ENCODE peak calls at places on chromosomes 13 and 19, in five cellular contexts. U is HepG2, W is NB4, O is endothelial cell of umbilical vein, N is A549. J is an unnamed sample.

GRCh38 chr13:45121421-45121820 is 1.1 kb downstream of the GTF2F2 start:
- DNase-seq in U (peak), W (peak), O (peak), N (peak), J (no peak)

GRCh38 chr19:12400618-12401502 is at the start of gene ZNF799:
- DNase-seq in U (peak), W (peak), O (peak), N (peak), J (peak)

GRCh38 chr13:84430015-84430414 is 547.7 kb upstream of the SLITRK1 start:
- DNase-seq in U (no peak), W (no peak), O (no peak), N (no peak), J (no peak)

GRCh38 chr19:16516381-16516780 is 20.2 kb downstream of the C19orf44 start:
- DNase-seq in U (no peak), W (no peak), O (no peak), N (no peak), J (no peak)

GRCh38 chr13:95300625-95301134 is 571 bp downstream of the ABCC4 start:
- DNase-seq in U (peak), W (peak), O (peak), N (peak), J (peak)

GRCh38 chr13:84609716-84610115 is 727.4 kb upstream of the SLITRK1 start:
- DNase-seq in U (no peak), W (no peak), O (no peak), N (peak), J (no peak)

GRCh38 chr19:19250196-19250801 is 22.8 kb downstream of the TM6SF2 start:
- DNase-seq in U (peak), W (no peak), O (no peak), N (no peak), J (no peak)

GRCh38 chr13:106114981-106115554 is 420.4 kb downstream of the EFNB2 start:
- DNase-seq in U (no peak), W (no peak), O (peak), N (no peak), J (no peak)

GRCh38 chr13:91362908-91363307 is 15.4 kb downstream of the MIR17HG start:
- DNase-seq in U (peak), W (no peak), O (no peak), N (no peak), J (no peak)

GRCh38 chr13:110625771-110626321 is 10.5 kb downstream of the NAXD start:
- DNase-seq in U (no peak), W (no peak), O (no peak), N (no peak), J (no peak)
- TF ChIP-seq MYC in U (no peak), W (no peak), O (no peak), N (no peak), J (no peak)

GRCh38 chr13:111893607-111894443 is 173.1 kb upstream of the SOX1 start:
- DNase-seq in U (no peak), W (no peak), O (no peak), N (no peak), J (no peak)
- TF ChIP-seq MYC in U (no peak), W (no peak), O (no peak), N (no peak), J (no peak)

DNA sequence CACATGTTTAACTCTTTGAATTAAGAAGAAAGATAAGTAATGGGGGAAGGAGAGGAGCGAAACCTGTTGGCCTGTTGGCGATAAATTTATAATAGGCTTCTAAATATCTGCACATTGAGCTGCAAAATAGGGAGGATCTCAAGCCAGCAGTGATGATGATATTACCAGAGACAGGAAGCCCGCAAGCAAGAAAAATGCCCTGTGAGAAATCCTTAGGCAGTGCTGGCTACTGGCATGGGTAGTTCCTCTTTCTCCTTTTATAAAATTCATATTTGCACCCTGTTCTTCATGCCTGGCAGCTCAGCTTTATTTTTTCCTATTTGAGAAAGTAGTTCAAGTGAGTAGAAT is 858 bp upstream of the USP12 start:
- DNase-seq in U (no peak), W (peak), O (no peak), N (peak), J (no peak)
- TF ChIP-seq MYC in U (no peak), W (no peak), O (no peak), N (no peak), J (no peak)

GRCh38 chr19:48478339-48479061 is 9.3 kb downstream of the CYTH2 start:
- DNase-seq in U (no peak), W (no peak), O (no peak), N (no peak), J (no peak)

GRCh38 chr19:48479686-48480085 is 10.5 kb downstream of the CYTH2 start:
- DNase-seq in U (no peak), W (no peak), O (no peak), N (no peak), J (no peak)

GRCh38 chr19:48481191-48481500 is 12.0 kb downstream of the CYTH2 start:
- DNase-seq in U (no peak), W (no peak), O (no peak), N (no peak), J (no peak)

GRCh38 chr19:48480476-48481190 is 11.5 kb downstream of the CYTH2 start:
- DNase-seq in U (no peak), W (peak), O (peak), N (no peak), J (no peak)

GRCh38 chr19:48480151-48480475 is 10.9 kb downstream of the CYTH2 start:
- DNase-seq in U (no peak), W (no peak), O (peak), N (no peak), J (no peak)
- TF ChIP-seq MYC in U (no peak), W (no peak), O (no peak), N (no peak), J (no peak)

GRCh38 chr19:34430738-34431625 is 2.8 kb downstream of the UBA2 start:
- DNase-seq in U (peak), W (peak), O (peak), N (peak), J (peak)
- TF ChIP-seq MYC in U (no peak), W (no peak), O (no peak), N (no peak), J (no peak)

DNA sequence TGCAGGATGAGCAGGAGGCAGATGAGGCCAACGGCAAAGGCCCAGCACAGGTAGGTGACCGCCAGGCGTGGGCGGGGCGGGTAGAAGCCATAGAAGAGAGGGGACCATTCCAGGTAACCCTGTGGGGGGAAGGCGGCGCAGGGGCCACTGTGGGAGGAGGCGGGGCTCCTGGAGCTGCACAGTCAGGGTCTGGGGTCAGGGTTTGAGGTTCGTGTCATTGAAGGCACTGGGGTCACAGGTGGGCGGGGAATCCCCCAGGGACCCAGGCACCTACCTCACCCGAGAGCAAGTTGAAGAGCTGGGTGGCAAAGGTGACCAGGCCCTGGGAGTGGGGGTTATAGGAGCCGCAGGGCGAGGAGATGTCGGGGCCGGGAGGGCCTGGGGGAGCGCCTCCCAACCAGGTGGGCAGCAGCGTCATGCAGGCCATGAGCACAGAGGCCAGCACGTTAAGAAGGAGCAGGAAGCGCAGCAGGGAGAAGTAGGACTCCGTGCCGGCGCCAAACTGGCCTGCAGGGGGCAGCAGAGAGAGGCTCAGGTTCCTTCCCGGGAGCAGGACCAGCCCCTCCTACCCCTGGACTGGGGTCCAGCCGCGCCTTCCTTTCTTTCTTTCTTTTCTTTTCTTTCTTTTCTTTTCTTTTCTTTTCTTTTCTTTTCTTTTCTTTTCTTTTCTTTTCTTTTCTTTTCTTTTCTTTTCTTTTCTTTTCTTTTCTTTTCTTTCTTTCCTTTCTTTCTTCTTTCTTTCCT is 4.6 kb downstream of the TMC4 start:
- DNase-seq in U (peak), W (peak), O (peak), N (peak), J (peak)
- TF ChIP-seq MYC in U (no peak), W (no peak), O (no peak), N (no peak), J (no peak)

GRCh38 chr13:24491853-24492252 is 20.7 kb downstream of the PARP4 start:
- DNase-seq in U (no peak), W (no peak), O (peak), N (no peak), J (no peak)

GRCh38 chr13:24497742-24498141 is 14.8 kb downstream of the PARP4 start:
- DNase-seq in U (peak), W (no peak), O (no peak), N (no peak), J (no peak)

GRCh38 chr13:24489721-24490120 is 22.9 kb downstream of the PARP4 start:
- DNase-seq in U (no peak), W (no peak), O (no peak), N (no peak), J (no peak)

GRCh38 chr13:24495151-24495729 is 17.3 kb downstream of the PARP4 start:
- DNase-seq in U (no peak), W (no peak), O (no peak), N (no peak), J (no peak)

GRCh38 chr13:24493356-24493755 is 19.2 kb downstream of the PARP4 start:
- DNase-seq in U (no peak), W (no peak), O (no peak), N (no peak), J (no peak)
- TF ChIP-seq MYC in U (no peak), W (no peak), O (no peak), N (no peak), J (no peak)

GRCh38 chr19:51064534-51065220 is at the start of gene KLK13:
- DNase-seq in U (no peak), W (no peak), O (no peak), N (peak), J (peak)
- TF ChIP-seq MYC in U (no peak), W (no peak), O (no peak), N (no peak), J (no peak)

GRCh38 chr13:28743045-28743444 is 24.3 kb upstream of the SLC46A3 start:
- DNase-seq in U (no peak), W (no peak), O (no peak), N (no peak), J (no peak)

GRCh38 chr13:28743499-28744083 is 24.8 kb upstream of the SLC46A3 start:
- DNase-seq in U (no peak), W (no peak), O (no peak), N (no peak), J (no peak)

GRCh38 chr13:28744656-28745055 is 25.9 kb upstream of the SLC46A3 start:
- DNase-seq in U (no peak), W (no peak), O (no peak), N (no peak), J (no peak)

GRCh38 chr13:28746289-28746612 is 27.5 kb upstream of the SLC46A3 start:
- DNase-seq in U (no peak), W (no peak), O (no peak), N (no peak), J (no peak)

DNA sequence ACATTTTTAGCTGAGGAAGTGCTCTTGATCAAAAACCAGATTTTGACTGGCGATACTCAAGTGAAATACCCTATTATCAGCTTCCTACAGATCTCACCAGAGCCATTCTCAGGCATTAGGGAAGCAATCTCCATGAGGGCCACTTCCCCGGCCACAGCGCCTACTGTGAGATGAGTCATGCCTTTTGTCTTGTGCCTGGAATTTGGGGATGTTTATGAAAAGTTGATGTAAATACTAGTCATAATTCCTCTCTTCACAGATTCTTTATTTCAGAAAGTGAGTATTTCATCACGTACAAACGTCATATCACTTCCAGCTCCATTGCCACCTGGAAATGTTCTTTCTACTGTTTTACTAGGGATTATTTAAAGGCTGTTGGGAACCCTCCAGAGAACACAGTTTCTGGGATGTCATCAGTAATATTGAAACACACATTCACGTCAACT is 25.3 kb upstream of the SLC46A3 start:
- DNase-seq in U (no peak), W (no peak), O (peak), N (peak), J (no peak)
- TF ChIP-seq MYC in U (no peak), W (no peak), O (no peak), N (no peak), J (no peak)

J was measured in K562.